ENCODE peak calls at places on chromosomes 13 and 19, in nine cellular contexts. E is uterus, G is vagina, K is NB4, L is breast epithelium, M is IMR-90, S is body of pancreas, R is GM12891, V is lower leg skin. H is an unnamed sample.
A peak's percentile ranks its signal among the peaks of the same experiment; 100 is the strongest.

GRCh38 chr19:39401549-39402416 is 4.9 kb upstream of the ZFP36 start:
- DNase-seq in E (peak; percentile 59), G (peak; percentile 93), K (peak; percentile 72), L (no peak), M (peak; percentile 89), S (peak; percentile 56), R (no peak), V (peak; percentile 68), H (no peak)

GRCh38 chr19:31170046-31170445 is 179.2 kb downstream of the TSHZ3 start:
- DNase-seq in E (no peak), G (peak; percentile 67), K (no peak), L (no peak), M (no peak), S (no peak), R (no peak), V (no peak), H (no peak)

GRCh38 chr13:106083620-106084350 is 451.7 kb downstream of the EFNB2 start:
- DNase-seq in E (no peak), G (no peak), K (peak; percentile 43), L (no peak), M (peak; percentile 54), S (peak; percentile 25), R (no peak), V (no peak), H (peak; percentile 44)

GRCh38 chr13:47046706-47047105 is 149.9 kb upstream of the HTR2A start:
- DNase-seq in E (no peak), G (no peak), K (no peak), L (no peak), M (no peak), S (no peak), R (no peak), V (no peak), H (no peak)

GRCh38 chr13:58977085-58977484 is 1186.6 kb downstream of the DIAPH3 start:
- DNase-seq in E (no peak), G (no peak), K (no peak), L (no peak), M (no peak), S (no peak), R (no peak), V (no peak), H (no peak)

GRCh38 chr19:791605-792360 is 5.5 kb upstream of the PTBP1 start:
- DNase-seq in E (no peak), G (no peak), K (peak; percentile 77), L (no peak), M (no peak), S (no peak), R (no peak), V (no peak), H (no peak)

GRCh38 chr19:6697291-6697690 is 23.2 kb downstream of the C3 start:
- DNase-seq in E (no peak), G (no peak), K (peak; percentile 45), L (no peak), M (no peak), S (no peak), R (no peak), V (no peak), H (no peak)

GRCh38 chr13:64293923-64294322 is 2878.3 kb upstream of the PCDH20 start:
- DNase-seq in E (no peak), G (no peak), K (no peak), L (no peak), M (peak; percentile 28), S (no peak), R (no peak), V (no peak), H (no peak)

GRCh38 chr19:3283246-3283751 is 58.8 kb downstream of the CELF5 start:
- DNase-seq in E (no peak), G (no peak), K (no peak), L (no peak), M (no peak), S (no peak), R (no peak), V (no peak), H (no peak)

GRCh38 chr13:112814905-112815585 is 125.2 kb downstream of the ATP11A start:
- DNase-seq in E (no peak), G (no peak), K (no peak), L (no peak), M (peak; percentile 44), S (no peak), R (no peak), V (no peak), H (peak; percentile 95)

GRCh38 chr19:44356383-44357111 is at the start of gene ZNF112:
- DNase-seq in E (peak; percentile 89), G (peak; percentile 89), K (no peak), L (peak; percentile 81), M (peak; percentile 91), S (peak; percentile 92), R (peak; percentile 5), V (peak; percentile 88), H (peak; percentile 61)

GRCh38 chr13:20685042-20685441 is 18.5 kb upstream of the IL17D start:
- DNase-seq in E (no peak), G (no peak), K (no peak), L (no peak), M (no peak), S (no peak), R (no peak), V (no peak), H (no peak)

GRCh38 chr19:11375143-11375948 is 880 bp downstream of the SWSAP1 start:
- DNase-seq in E (peak; percentile 64), G (no peak), K (peak; percentile 77), L (no peak), M (no peak), S (peak; percentile 64), R (no peak), V (peak; percentile 48), H (no peak)

GRCh38 chr19:39428309-39429112 is 7.2 kb downstream of the RPS16 start:
- DNase-seq in E (peak; percentile 67), G (no peak), K (no peak), L (no peak), M (peak; percentile 96), S (peak; percentile 62), R (no peak), V (no peak), H (peak; percentile 79)

GRCh38 chr19:19193926-19194325 is 1.9 kb downstream of the RFXANK start:
- DNase-seq in E (no peak), G (no peak), K (no peak), L (no peak), M (no peak), S (no peak), R (no peak), V (no peak), H (no peak)
- TF ChIP-seq POLR2A in E (no peak), G (no peak), K (no peak), L (no peak), M (no peak), S (no peak), R (no peak), V (no peak), H (no peak)

GRCh38 chr13:33957497-33957905 is 139.6 kb downstream of the RFC3 start:
- DNase-seq in E (no peak), G (no peak), K (no peak), L (no peak), M (no peak), S (no peak), R (no peak), V (no peak), H (no peak)
- TF ChIP-seq POLR2A in E (no peak), G (no peak), K (no peak), L (no peak), M (no peak), S (no peak), R (no peak), V (no peak), H (no peak)

GRCh38 chr19:33508941-33509614 is 12.5 kb downstream of the PEPD start:
- DNase-seq in E (no peak), G (no peak), K (no peak), L (no peak), M (no peak), S (no peak), R (no peak), V (no peak), H (peak; percentile 76)

GRCh38 chr19:33508431-33508830 is 13.2 kb downstream of the PEPD start:
- DNase-seq in E (no peak), G (no peak), K (no peak), L (no peak), M (no peak), S (no peak), R (no peak), V (no peak), H (no peak)

GRCh38 chr19:33510728-33511255 is 10.8 kb downstream of the PEPD start:
- DNase-seq in E (no peak), G (no peak), K (no peak), L (no peak), M (no peak), S (no peak), R (no peak), V (no peak), H (no peak)

GRCh38 chr19:33511346-33511745 is 10.2 kb downstream of the PEPD start:
- DNase-seq in E (no peak), G (no peak), K (no peak), L (no peak), M (no peak), S (no peak), R (no peak), V (no peak), H (no peak)

GRCh38 chr19:33509774-33510173 is 11.8 kb downstream of the PEPD start:
- DNase-seq in E (no peak), G (no peak), K (no peak), L (no peak), M (no peak), S (no peak), R (no peak), V (no peak), H (no peak)
- TF ChIP-seq POLR2A in E (no peak), G (no peak), K (no peak), L (no peak), M (no peak), S (no peak), R (no peak), V (no peak), H (no peak)

DNA sequence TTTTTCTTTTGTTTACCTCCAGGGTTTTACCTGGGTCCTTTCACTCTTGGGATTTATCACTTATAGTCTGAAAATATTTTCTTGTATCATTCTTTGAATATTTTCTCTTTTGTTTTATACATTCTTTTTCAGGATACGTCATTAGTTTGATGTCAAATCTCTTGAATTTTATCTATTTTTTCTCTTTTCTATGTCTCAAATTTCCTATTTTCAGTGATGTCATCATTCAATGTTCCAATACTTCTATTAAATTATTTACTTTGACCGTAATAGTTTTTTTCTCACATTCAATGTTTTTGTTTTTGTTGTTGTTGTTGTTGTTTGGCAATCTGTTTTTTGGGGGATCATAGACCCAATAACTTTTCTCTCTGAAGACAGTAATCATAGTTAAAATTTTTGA is 83.5 kb downstream of the PRR20E start:
- DNase-seq in E (no peak), G (no peak), K (no peak), L (no peak), M (no peak), S (no peak), R (no peak), V (no peak), H (no peak)
- TF ChIP-seq POLR2A in E (no peak), G (no peak), K (no peak), L (no peak), M (no peak), S (no peak), R (no peak), V (no peak), H (no peak)

DNA sequence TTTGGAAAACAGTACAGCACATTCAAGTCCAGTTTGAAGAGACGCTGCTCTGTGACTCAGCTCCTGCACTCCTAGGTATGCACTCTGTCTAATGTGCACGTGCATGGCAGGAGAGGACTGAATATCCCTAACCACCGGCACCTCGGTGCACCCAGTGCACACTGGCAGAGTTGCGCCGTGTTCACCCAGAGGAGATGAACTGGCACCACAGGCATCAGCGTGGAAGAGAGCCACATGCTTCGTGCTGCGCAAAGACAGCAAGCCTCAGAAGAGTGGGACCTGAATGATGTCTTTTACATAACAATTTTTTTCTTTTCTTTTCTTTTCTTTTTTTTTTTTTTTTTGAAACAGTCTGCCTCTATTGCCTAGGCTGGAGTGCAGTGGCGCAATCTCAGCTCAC is 122.3 kb downstream of the DPF1 start:
- DNase-seq in E (no peak), G (no peak), K (no peak), L (no peak), M (no peak), S (no peak), R (no peak), V (no peak), H (no peak)
- TF ChIP-seq POLR2A in E (no peak), G (no peak), K (no peak), L (no peak), M (no peak), S (no peak), R (no peak), V (no peak), H (no peak)

H was measured in H54.